ENCODE peak calls at places on chromosomes 1 and 21, in eight cellular contexts. One of them, this sample, is unnamed.
A peak's percentile ranks its signal among the peaks of the same experiment; 100 is the strongest.

GRCh38 chr1:33137800-33138199 is 44.0 kb downstream of the TRIM62 start:
- DNase-seq in ecto neural progenitor cell: peak; percentile 78
- DNase-seq in NCI-H1105: no peak
- DNase-seq in activated T-cell treated with anti-CD3 and anti-CD28 coated beads for 1 hour: peak; percentile 27
- DNase-seq in fibroblast of the aortic adventitia: no peak
- DNase-seq in stimulated activated CD8-positive, alpha-beta memory T cell treated with anti-CD3 and anti-CD28 coated beads, Interleukin-12 subunit alpha, Interleukin-12 subunit beta, amount 100 ng/mL, for 4 hours: peak; percentile 11
- DNase-seq in LNCaP clone FGC: no peak
- DNase-seq in WTC11: peak; percentile 86
- DNase-seq in this sample: no peak

GRCh38 chr1:168863647-168864234 is 134.7 kb upstream of the DPT start:
- DNase-seq in ecto neural progenitor cell: no peak
- DNase-seq in NCI-H1105: no peak
- DNase-seq in activated T-cell treated with anti-CD3 and anti-CD28 coated beads for 1 hour: no peak
- DNase-seq in fibroblast of the aortic adventitia: peak; percentile 21
- DNase-seq in stimulated activated CD8-positive, alpha-beta memory T cell treated with anti-CD3 and anti-CD28 coated beads, Interleukin-12 subunit alpha, Interleukin-12 subunit beta, amount 100 ng/mL, for 4 hours: no peak
- DNase-seq in LNCaP clone FGC: peak; percentile 99
- DNase-seq in WTC11: no peak
- DNase-seq in this sample: no peak

GRCh38 chr1:174274884-174275283 is 115.6 kb downstream of the RABGAP1L start:
- DNase-seq in ecto neural progenitor cell: no peak
- DNase-seq in NCI-H1105: no peak
- DNase-seq in activated T-cell treated with anti-CD3 and anti-CD28 coated beads for 1 hour: no peak
- DNase-seq in fibroblast of the aortic adventitia: no peak
- DNase-seq in stimulated activated CD8-positive, alpha-beta memory T cell treated with anti-CD3 and anti-CD28 coated beads, Interleukin-12 subunit alpha, Interleukin-12 subunit beta, amount 100 ng/mL, for 4 hours: no peak
- DNase-seq in LNCaP clone FGC: no peak
- DNase-seq in WTC11: no peak
- DNase-seq in this sample: no peak

GRCh38 chr1:1041092-1041503 is 21.2 kb downstream of the AGRN start:
- DNase-seq in ecto neural progenitor cell: peak; percentile 81
- DNase-seq in NCI-H1105: no peak
- DNase-seq in activated T-cell treated with anti-CD3 and anti-CD28 coated beads for 1 hour: no peak
- DNase-seq in fibroblast of the aortic adventitia: no peak
- DNase-seq in stimulated activated CD8-positive, alpha-beta memory T cell treated with anti-CD3 and anti-CD28 coated beads, Interleukin-12 subunit alpha, Interleukin-12 subunit beta, amount 100 ng/mL, for 4 hours: no peak
- DNase-seq in LNCaP clone FGC: no peak
- DNase-seq in WTC11: peak; percentile 82
- DNase-seq in this sample: no peak

GRCh38 chr1:181160322-181160721 is 71.8 kb downstream of the IER5 start:
- DNase-seq in ecto neural progenitor cell: no peak
- DNase-seq in NCI-H1105: no peak
- DNase-seq in activated T-cell treated with anti-CD3 and anti-CD28 coated beads for 1 hour: no peak
- DNase-seq in fibroblast of the aortic adventitia: no peak
- DNase-seq in stimulated activated CD8-positive, alpha-beta memory T cell treated with anti-CD3 and anti-CD28 coated beads, Interleukin-12 subunit alpha, Interleukin-12 subunit beta, amount 100 ng/mL, for 4 hours: no peak
- DNase-seq in LNCaP clone FGC: no peak
- DNase-seq in WTC11: no peak
- DNase-seq in this sample: no peak

GRCh38 chr1:182069028-182069466 is 7.5 kb upstream of the ZNF648 start:
- DNase-seq in ecto neural progenitor cell: peak; percentile 87
- DNase-seq in NCI-H1105: peak; percentile 60
- DNase-seq in activated T-cell treated with anti-CD3 and anti-CD28 coated beads for 1 hour: no peak
- DNase-seq in fibroblast of the aortic adventitia: peak; percentile 12
- DNase-seq in stimulated activated CD8-positive, alpha-beta memory T cell treated with anti-CD3 and anti-CD28 coated beads, Interleukin-12 subunit alpha, Interleukin-12 subunit beta, amount 100 ng/mL, for 4 hours: no peak
- DNase-seq in LNCaP clone FGC: peak; percentile 34
- DNase-seq in WTC11: peak; percentile 74
- DNase-seq in this sample: no peak

GRCh38 chr1:156154317-156154749 is 948 bp downstream of the SEMA4A start:
- DNase-seq in ecto neural progenitor cell: no peak
- DNase-seq in NCI-H1105: no peak
- DNase-seq in activated T-cell treated with anti-CD3 and anti-CD28 coated beads for 1 hour: no peak
- DNase-seq in fibroblast of the aortic adventitia: no peak
- DNase-seq in stimulated activated CD8-positive, alpha-beta memory T cell treated with anti-CD3 and anti-CD28 coated beads, Interleukin-12 subunit alpha, Interleukin-12 subunit beta, amount 100 ng/mL, for 4 hours: no peak
- DNase-seq in LNCaP clone FGC: no peak
- DNase-seq in WTC11: no peak
- DNase-seq in this sample: peak; percentile 81

GRCh38 chr1:22639286-22639685 is 2.9 kb downstream of the C1QA start:
- DNase-seq in ecto neural progenitor cell: no peak
- DNase-seq in NCI-H1105: no peak
- DNase-seq in activated T-cell treated with anti-CD3 and anti-CD28 coated beads for 1 hour: no peak
- DNase-seq in fibroblast of the aortic adventitia: peak; percentile 5
- DNase-seq in stimulated activated CD8-positive, alpha-beta memory T cell treated with anti-CD3 and anti-CD28 coated beads, Interleukin-12 subunit alpha, Interleukin-12 subunit beta, amount 100 ng/mL, for 4 hours: no peak
- DNase-seq in LNCaP clone FGC: no peak
- DNase-seq in WTC11: peak; percentile 73
- DNase-seq in this sample: no peak

GRCh38 chr1:217315346-217315745 is 315.5 kb downstream of the GPATCH2 start:
- DNase-seq in ecto neural progenitor cell: no peak
- DNase-seq in NCI-H1105: no peak
- DNase-seq in activated T-cell treated with anti-CD3 and anti-CD28 coated beads for 1 hour: no peak
- DNase-seq in fibroblast of the aortic adventitia: peak; percentile 2
- DNase-seq in stimulated activated CD8-positive, alpha-beta memory T cell treated with anti-CD3 and anti-CD28 coated beads, Interleukin-12 subunit alpha, Interleukin-12 subunit beta, amount 100 ng/mL, for 4 hours: no peak
- DNase-seq in LNCaP clone FGC: no peak
- DNase-seq in WTC11: no peak
- DNase-seq in this sample: no peak

GRCh38 chr21:37658994-37659458 is 257.2 kb downstream of the KCNJ6 start:
- DNase-seq in ecto neural progenitor cell: no peak
- DNase-seq in NCI-H1105: no peak
- DNase-seq in activated T-cell treated with anti-CD3 and anti-CD28 coated beads for 1 hour: no peak
- DNase-seq in fibroblast of the aortic adventitia: peak; percentile 83
- DNase-seq in stimulated activated CD8-positive, alpha-beta memory T cell treated with anti-CD3 and anti-CD28 coated beads, Interleukin-12 subunit alpha, Interleukin-12 subunit beta, amount 100 ng/mL, for 4 hours: no peak
- DNase-seq in LNCaP clone FGC: peak; percentile 38
- DNase-seq in WTC11: no peak
- DNase-seq in this sample: no peak

GRCh38 chr1:92599184-92599583 is 112.5 kb upstream of the GFI1 start:
- DNase-seq in ecto neural progenitor cell: no peak
- DNase-seq in NCI-H1105: no peak
- DNase-seq in activated T-cell treated with anti-CD3 and anti-CD28 coated beads for 1 hour: no peak
- DNase-seq in fibroblast of the aortic adventitia: peak; percentile 65
- DNase-seq in stimulated activated CD8-positive, alpha-beta memory T cell treated with anti-CD3 and anti-CD28 coated beads, Interleukin-12 subunit alpha, Interleukin-12 subunit beta, amount 100 ng/mL, for 4 hours: no peak
- DNase-seq in LNCaP clone FGC: no peak
- DNase-seq in WTC11: no peak
- DNase-seq in this sample: no peak

GRCh38 chr1:109721971-109722370 is 9.9 kb downstream of the GSTM5 start:
- DNase-seq in ecto neural progenitor cell: no peak
- DNase-seq in NCI-H1105: no peak
- DNase-seq in activated T-cell treated with anti-CD3 and anti-CD28 coated beads for 1 hour: no peak
- DNase-seq in fibroblast of the aortic adventitia: no peak
- DNase-seq in stimulated activated CD8-positive, alpha-beta memory T cell treated with anti-CD3 and anti-CD28 coated beads, Interleukin-12 subunit alpha, Interleukin-12 subunit beta, amount 100 ng/mL, for 4 hours: no peak
- DNase-seq in LNCaP clone FGC: no peak
- DNase-seq in WTC11: no peak
- DNase-seq in this sample: no peak

GRCh38 chr1:198167436-198167934 is 10.7 kb downstream of the NEK7 start:
- DNase-seq in ecto neural progenitor cell: no peak
- DNase-seq in NCI-H1105: no peak
- DNase-seq in activated T-cell treated with anti-CD3 and anti-CD28 coated beads for 1 hour: no peak
- DNase-seq in fibroblast of the aortic adventitia: no peak
- DNase-seq in stimulated activated CD8-positive, alpha-beta memory T cell treated with anti-CD3 and anti-CD28 coated beads, Interleukin-12 subunit alpha, Interleukin-12 subunit beta, amount 100 ng/mL, for 4 hours: no peak
- DNase-seq in LNCaP clone FGC: no peak
- DNase-seq in WTC11: no peak
- DNase-seq in this sample: no peak

GRCh38 chr1:6208723-6209660 is 3.1 kb downstream of the RNF207 start:
- DNase-seq in ecto neural progenitor cell: peak; percentile 79
- DNase-seq in NCI-H1105: no peak
- DNase-seq in activated T-cell treated with anti-CD3 and anti-CD28 coated beads for 1 hour: no peak
- DNase-seq in fibroblast of the aortic adventitia: no peak
- DNase-seq in stimulated activated CD8-positive, alpha-beta memory T cell treated with anti-CD3 and anti-CD28 coated beads, Interleukin-12 subunit alpha, Interleukin-12 subunit beta, amount 100 ng/mL, for 4 hours: no peak
- DNase-seq in LNCaP clone FGC: no peak
- DNase-seq in WTC11: peak; percentile 47
- DNase-seq in this sample: peak; percentile 91

This sample was measured in upper lobe of left lung.